ENCODE peak calls at places on chromosomes 4 and X, in six cellular contexts. One of them, this sample, is unnamed.

GRCh38 chr4:82811392-82811791 is 12.8 kb upstream of the SCD5 start:
- DNase-seq in right atrium auricular region: no peak
- DNase-seq in colonic mucosa: no peak
- DNase-seq in CD8-positive, alpha-beta T cell: no peak
- DNase-seq in pancreas: no peak
- DNase-seq in DND-41: no peak
- DNase-seq in this sample: no peak

GRCh38 chrX:71215335-71215912 is 7.6 kb upstream of the GJB1 start:
- DNase-seq in right atrium auricular region: no peak
- DNase-seq in colonic mucosa: no peak
- DNase-seq in CD8-positive, alpha-beta T cell: no peak
- DNase-seq in pancreas: peak; percentile 47
- DNase-seq in DND-41: no peak
- DNase-seq in this sample: no peak

GRCh38 chr4:77994194-77994721 is 62.9 kb upstream of the FRAS1 start:
- DNase-seq in right atrium auricular region: no peak
- DNase-seq in colonic mucosa: peak; percentile 18
- DNase-seq in CD8-positive, alpha-beta T cell: no peak
- DNase-seq in pancreas: peak; percentile 36
- DNase-seq in DND-41: peak; percentile 34
- DNase-seq in this sample: no peak

GRCh38 chr4:81516241-81516640 is 44.5 kb upstream of the RASGEF1B start:
- DNase-seq in right atrium auricular region: no peak
- DNase-seq in colonic mucosa: no peak
- DNase-seq in CD8-positive, alpha-beta T cell: no peak
- DNase-seq in pancreas: no peak
- DNase-seq in DND-41: no peak
- DNase-seq in this sample: no peak

GRCh38 chr4:164876680-164877324 is at the start of gene APELA:
- DNase-seq in right atrium auricular region: no peak
- DNase-seq in colonic mucosa: no peak
- DNase-seq in CD8-positive, alpha-beta T cell: no peak
- DNase-seq in pancreas: no peak
- DNase-seq in DND-41: no peak
- DNase-seq in this sample: no peak

GRCh38 chrX:9627827-9628406 is 137.7 kb downstream of the GPR143 start:
- DNase-seq in right atrium auricular region: no peak
- DNase-seq in colonic mucosa: no peak
- DNase-seq in CD8-positive, alpha-beta T cell: no peak
- DNase-seq in pancreas: no peak
- DNase-seq in DND-41: no peak
- DNase-seq in this sample: no peak

GRCh38 chr4:1578301-1578781 is 105.8 kb downstream of the FAM53A start:
- DNase-seq in right atrium auricular region: no peak
- DNase-seq in colonic mucosa: no peak
- DNase-seq in CD8-positive, alpha-beta T cell: no peak
- DNase-seq in pancreas: no peak
- DNase-seq in DND-41: no peak
- DNase-seq in this sample: peak; percentile 53

GRCh38 chrX:43121637-43122036 is 343.7 kb upstream of the PPP1R2C start:
- DNase-seq in right atrium auricular region: no peak
- DNase-seq in colonic mucosa: no peak
- DNase-seq in CD8-positive, alpha-beta T cell: no peak
- DNase-seq in pancreas: no peak
- DNase-seq in DND-41: peak; percentile 5
- DNase-seq in this sample: no peak

GRCh38 chr4:129355529-129355928 is 259.6 kb downstream of the C4orf33 start:
- DNase-seq in right atrium auricular region: no peak
- DNase-seq in colonic mucosa: no peak
- DNase-seq in CD8-positive, alpha-beta T cell: no peak
- DNase-seq in pancreas: no peak
- DNase-seq in DND-41: no peak
- DNase-seq in this sample: no peak

GRCh38 chrX:136189222-136189621 is 41.9 kb downstream of the FHL1 start:
- DNase-seq in right atrium auricular region: no peak
- DNase-seq in colonic mucosa: no peak
- DNase-seq in CD8-positive, alpha-beta T cell: no peak
- DNase-seq in pancreas: peak; percentile 26
- DNase-seq in DND-41: no peak
- DNase-seq in this sample: no peak

GRCh38 chrX:114344756-114345155 is 239.1 kb upstream of the HTR2C start:
- DNase-seq in right atrium auricular region: no peak
- DNase-seq in colonic mucosa: no peak
- DNase-seq in CD8-positive, alpha-beta T cell: no peak
- DNase-seq in pancreas: no peak
- DNase-seq in DND-41: no peak
- DNase-seq in this sample: no peak

GRCh38 chr4:71184195-71184781 is 154.5 kb upstream of the SLC4A4 start:
- DNase-seq in right atrium auricular region: no peak
- DNase-seq in colonic mucosa: peak; percentile 73
- DNase-seq in CD8-positive, alpha-beta T cell: peak; percentile 36
- DNase-seq in pancreas: peak; percentile 51
- DNase-seq in DND-41: peak; percentile 68
- DNase-seq in this sample: no peak

GRCh38 chrX:71935542-71935941 is 24.9 kb downstream of the NHSL2 start:
- DNase-seq in right atrium auricular region: peak; percentile 65
- DNase-seq in colonic mucosa: no peak
- DNase-seq in CD8-positive, alpha-beta T cell: no peak
- DNase-seq in pancreas: no peak
- DNase-seq in DND-41: no peak
- DNase-seq in this sample: no peak

GRCh38 chr4:174209296-174209695 is 74.2 kb downstream of the FBXO8 start:
- DNase-seq in right atrium auricular region: no peak
- DNase-seq in colonic mucosa: no peak
- DNase-seq in CD8-positive, alpha-beta T cell: no peak
- DNase-seq in pancreas: no peak
- DNase-seq in DND-41: no peak
- DNase-seq in this sample: no peak

GRCh38 chrX:138711399-138712347 is at the start of gene FGF13:
- DNase-seq in right atrium auricular region: no peak
- DNase-seq in colonic mucosa: no peak
- DNase-seq in CD8-positive, alpha-beta T cell: no peak
- DNase-seq in pancreas: peak; percentile 17
- DNase-seq in DND-41: no peak
- DNase-seq in this sample: no peak

GRCh38 chrX:110082156-110082555 is 79.2 kb downstream of the TMEM164 start:
- DNase-seq in right atrium auricular region: no peak
- DNase-seq in colonic mucosa: no peak
- DNase-seq in CD8-positive, alpha-beta T cell: no peak
- DNase-seq in pancreas: no peak
- DNase-seq in DND-41: no peak
- DNase-seq in this sample: no peak

GRCh38 chrX:40996886-40997530 is 88.2 kb upstream of the USP9X start:
- DNase-seq in right atrium auricular region: no peak
- DNase-seq in colonic mucosa: no peak
- DNase-seq in CD8-positive, alpha-beta T cell: no peak
- DNase-seq in pancreas: no peak
- DNase-seq in DND-41: no peak
- DNase-seq in this sample: no peak

GRCh38 chr4:1962980-1963379 is 45.8 kb downstream of the NELFA start:
- DNase-seq in right atrium auricular region: no peak
- DNase-seq in colonic mucosa: no peak
- DNase-seq in CD8-positive, alpha-beta T cell: no peak
- DNase-seq in pancreas: no peak
- DNase-seq in DND-41: no peak
- DNase-seq in this sample: no peak

GRCh38 chrX:26562156-26562555 is 346.2 kb downstream of the MAGEB5 start:
- DNase-seq in right atrium auricular region: no peak
- DNase-seq in colonic mucosa: no peak
- DNase-seq in CD8-positive, alpha-beta T cell: no peak
- DNase-seq in pancreas: no peak
- DNase-seq in DND-41: no peak
- DNase-seq in this sample: no peak

GRCh38 chrX:107153005-107153404 is 34.4 kb upstream of the RBM41 start:
- DNase-seq in right atrium auricular region: no peak
- DNase-seq in colonic mucosa: no peak
- DNase-seq in CD8-positive, alpha-beta T cell: no peak
- DNase-seq in pancreas: no peak
- DNase-seq in DND-41: no peak
- DNase-seq in this sample: no peak

GRCh38 chr4:147924604-147925412 is 192.9 kb downstream of the ARHGAP10 start:
- DNase-seq in right atrium auricular region: no peak
- DNase-seq in colonic mucosa: peak; percentile 42
- DNase-seq in CD8-positive, alpha-beta T cell: no peak
- DNase-seq in pancreas: peak; percentile 29
- DNase-seq in DND-41: no peak
- DNase-seq in this sample: no peak

GRCh38 chrX:154734101-154734781 is 16.6 kb downstream of the GAB3 start:
- DNase-seq in right atrium auricular region: no peak
- DNase-seq in colonic mucosa: no peak
- DNase-seq in CD8-positive, alpha-beta T cell: peak; percentile 49
- DNase-seq in pancreas: no peak
- DNase-seq in DND-41: peak; percentile 81
- DNase-seq in this sample: no peak

GRCh38 chr4:138103597-138104461 is 138.3 kb downstream of the SLC7A11 start:
- DNase-seq in right atrium auricular region: no peak
- DNase-seq in colonic mucosa: no peak
- DNase-seq in CD8-positive, alpha-beta T cell: no peak
- DNase-seq in pancreas: no peak
- DNase-seq in DND-41: no peak
- DNase-seq in this sample: no peak

GRCh38 chrX:87006561-87006960 is 511.0 kb upstream of the KLHL4 start:
- DNase-seq in right atrium auricular region: no peak
- DNase-seq in colonic mucosa: no peak
- DNase-seq in CD8-positive, alpha-beta T cell: no peak
- DNase-seq in pancreas: no peak
- DNase-seq in DND-41: no peak
- DNase-seq in this sample: no peak

GRCh38 chrX:71911023-71911730 is 532 bp downstream of the NHSL2 start:
- DNase-seq in right atrium auricular region: no peak
- DNase-seq in colonic mucosa: no peak
- DNase-seq in CD8-positive, alpha-beta T cell: peak; percentile 18
- DNase-seq in pancreas: peak; percentile 11
- DNase-seq in DND-41: no peak
- DNase-seq in this sample: no peak

DNA sequence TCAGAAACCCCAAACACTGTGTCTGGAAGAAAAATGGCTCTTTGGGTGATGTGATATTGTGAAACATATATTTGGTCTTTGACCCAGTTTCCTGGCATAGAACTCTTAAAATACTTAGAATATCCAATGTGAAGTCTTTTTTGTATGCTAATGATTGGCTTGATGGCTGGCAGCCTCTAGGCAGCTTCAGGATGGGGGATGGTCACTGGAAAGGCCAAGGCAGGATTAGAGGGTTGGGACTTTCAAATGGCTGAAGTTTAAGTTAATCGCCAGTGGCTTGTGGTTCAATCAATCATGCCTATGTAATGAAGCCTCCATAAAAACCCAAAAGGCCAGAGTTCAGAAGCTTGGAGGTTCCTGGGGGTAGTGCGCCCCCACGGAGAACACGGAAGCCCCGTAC is 33.5 kb upstream of the ESX1 start:
- DNase-seq in right atrium auricular region: no peak
- DNase-seq in colonic mucosa: no peak
- DNase-seq in CD8-positive, alpha-beta T cell: no peak
- DNase-seq in pancreas: no peak
- DNase-seq in DND-41: no peak
- DNase-seq in this sample: no peak
- H3K27ac ChIP-seq in right atrium auricular region: no peak overlapping the region
- H3K27ac ChIP-seq in colonic mucosa: no peak overlapping the region
- H3K27ac ChIP-seq in CD8-positive, alpha-beta T cell: no peak overlapping the region
- H3K27ac ChIP-seq in pancreas: no peak overlapping the region
- H3K27ac ChIP-seq in DND-41: no peak overlapping the region
- H3K27ac ChIP-seq in this sample: no peak overlapping the region

DNA sequence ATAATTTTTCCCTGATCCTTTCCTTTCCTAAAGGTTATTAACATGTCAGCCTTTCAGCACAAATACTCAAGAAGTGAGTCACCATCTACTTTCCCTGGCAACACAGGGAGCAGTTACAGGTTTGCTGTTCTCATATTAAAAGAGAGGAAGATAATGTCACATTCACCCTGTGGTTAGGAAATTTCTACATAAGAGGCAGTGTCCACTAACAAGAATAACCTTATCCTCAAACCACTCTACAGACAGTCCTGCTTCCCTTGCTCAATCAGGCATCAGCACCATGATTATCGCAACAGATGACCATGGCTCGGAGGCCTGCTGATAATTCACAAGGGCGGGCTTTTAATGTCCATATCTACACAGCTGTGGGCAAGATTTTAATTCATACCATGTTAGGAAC is 30.9 kb downstream of the RNF150 start:
- DNase-seq in right atrium auricular region: no peak
- DNase-seq in colonic mucosa: no peak
- DNase-seq in CD8-positive, alpha-beta T cell: no peak
- DNase-seq in pancreas: no peak
- DNase-seq in DND-41: no peak
- DNase-seq in this sample: no peak
- H3K27me3 ChIP-seq in right atrium auricular region: no peaks in the 10 kb centered on the region
- H3K27me3 ChIP-seq in colonic mucosa: no peaks in the 10 kb centered on the region
- H3K27me3 ChIP-seq in CD8-positive, alpha-beta T cell: no peaks in the 10 kb centered on the region
- H3K27me3 ChIP-seq in pancreas: no peaks in the 10 kb centered on the region
- H3K27me3 ChIP-seq in DND-41: no peaks in the 10 kb centered on the region
- H3K27me3 ChIP-seq in this sample: no peaks in the 10 kb centered on the region

DNA sequence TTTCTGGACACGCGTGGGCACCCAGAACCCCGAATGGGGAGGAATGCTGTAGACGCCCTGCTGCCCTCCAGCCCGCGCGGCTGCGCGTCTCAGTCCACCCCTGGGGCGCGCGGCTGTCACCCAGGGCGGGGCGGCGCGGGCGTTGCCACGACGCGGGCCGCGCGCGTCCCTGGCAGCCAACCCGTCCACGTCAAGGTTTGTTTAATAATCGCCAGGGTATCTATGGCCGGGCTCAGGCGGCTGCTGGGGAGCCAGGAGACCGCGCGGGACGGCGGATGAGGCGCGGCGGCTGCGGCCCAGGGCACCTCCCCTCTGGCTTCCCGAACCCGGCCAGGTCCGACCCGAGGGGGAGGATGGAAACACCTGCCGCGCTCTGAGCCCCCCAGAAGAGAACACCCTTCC is at the start of gene SPATA18:
- DNase-seq in right atrium auricular region: no peak
- DNase-seq in colonic mucosa: peak; percentile 50
- DNase-seq in CD8-positive, alpha-beta T cell: no peak
- DNase-seq in pancreas: peak; percentile 20
- DNase-seq in DND-41: no peak
- DNase-seq in this sample: no peak
- H3K4me3 ChIP-seq in right atrium auricular region: peak within 1 kb of the TSS; percentile 55
- H3K4me3 ChIP-seq in colonic mucosa: peak within 1 kb of the TSS; percentile 47
- H3K4me3 ChIP-seq in CD8-positive, alpha-beta T cell: peak within 1 kb of the TSS; percentile 28
- H3K4me3 ChIP-seq in pancreas: peak within 1 kb of the TSS; percentile 46
- H3K4me3 ChIP-seq in DND-41: no peak within 1 kb of the TSS
- H3K4me3 ChIP-seq in this sample: peak within 1 kb of the TSS; percentile 61

DNA sequence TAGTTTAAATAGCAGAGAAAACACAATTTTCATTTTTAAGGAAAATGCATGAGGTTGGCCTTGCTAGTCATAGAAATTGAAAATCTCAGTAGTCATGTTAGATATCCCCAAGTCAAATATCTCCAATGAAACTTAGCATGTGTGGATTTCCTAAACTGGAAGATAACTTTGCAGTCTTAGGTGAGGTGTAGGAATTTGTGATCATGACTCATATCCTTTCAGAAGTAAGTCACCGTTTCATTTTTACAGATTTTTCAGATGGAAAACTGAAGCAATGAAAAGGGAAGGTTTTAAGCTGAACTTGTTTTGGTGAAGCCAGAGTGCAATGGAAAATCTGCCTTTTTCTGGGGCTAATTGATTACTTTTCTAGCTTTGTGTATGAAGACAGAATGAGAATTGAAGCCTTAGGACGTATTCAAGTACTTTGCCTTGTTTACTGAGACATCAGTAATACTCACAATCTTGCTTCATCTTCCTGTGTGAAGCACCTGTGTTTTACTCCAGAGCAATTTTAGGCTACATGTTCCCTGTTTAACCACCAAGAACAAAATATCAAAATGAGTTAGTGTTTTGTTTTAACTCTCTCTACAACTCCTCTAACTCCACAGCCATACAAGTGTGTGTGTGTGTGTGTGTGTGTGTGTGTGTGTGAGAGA is 1662.8 kb upstream of the ADGRL3 start:
- DNase-seq in right atrium auricular region: no peak
- DNase-seq in colonic mucosa: no peak
- DNase-seq in CD8-positive, alpha-beta T cell: no peak
- DNase-seq in pancreas: no peak
- DNase-seq in DND-41: no peak
- DNase-seq in this sample: no peak
- H3K27ac ChIP-seq in right atrium auricular region: no peak overlapping the region
- H3K27ac ChIP-seq in colonic mucosa: no peak overlapping the region
- H3K27ac ChIP-seq in CD8-positive, alpha-beta T cell: no peak overlapping the region
- H3K27ac ChIP-seq in pancreas: no peak overlapping the region
- H3K27ac ChIP-seq in DND-41: no peak overlapping the region
- H3K27ac ChIP-seq in this sample: peak overlapping the region; percentile 31